ENCODE peak calls at places on chromosomes 5 and 9, in seven cellular contexts. D is pancreas; T is Right ventricle myocardium superior; V is CD4-positive, alpha-beta memory T cell; K is NK-92 treated with Interleukin-12 subunit alpha and Interleukin-12 subunit beta, amount 100 ng/mL, for 24 hours; C is NCI-H2171; Q is EL. P is an unnamed sample.
A peak's percentile ranks its signal among the peaks of the same experiment; 100 is the strongest.

GRCh38 chr5:74647096-74647495 is 6.6 kb upstream of the ENC1 start:
- DNase-seq in D (no peak), T (no peak), V (no peak), K (no peak), C (no peak), Q (no peak), P (no peak)

GRCh38 chr5:5424736-5425135 is 2.3 kb downstream of the ICE1 start:
- DNase-seq in D (no peak), T (no peak), V (no peak), K (no peak), C (no peak), Q (no peak), P (peak; percentile 38)

GRCh38 chr9:129626944-129627297 is 958 bp downstream of the NTMT1 start:
- DNase-seq in D (no peak), T (no peak), V (no peak), K (no peak), C (no peak), Q (peak; percentile 97), P (peak; percentile 78)

GRCh38 chr9:136485651-136486050 is 2.8 kb upstream of the SEC16A start:
- DNase-seq in D (peak; percentile 81), T (no peak), V (no peak), K (no peak), C (no peak), Q (no peak), P (no peak)

GRCh38 chr5:67792891-67793290 is 422.7 kb upstream of the PIK3R1 start:
- DNase-seq in D (no peak), T (peak; percentile 86), V (no peak), K (no peak), C (no peak), Q (no peak), P (no peak)

GRCh38 chr5:125011982-125012381 is 265.5 kb upstream of the ZNF608 start:
- DNase-seq in D (no peak), T (no peak), V (no peak), K (no peak), C (no peak), Q (no peak), P (no peak)

GRCh38 chr5:83029912-83030311 is 47.3 kb downstream of the TMEM167A start:
- DNase-seq in D (no peak), T (no peak), V (no peak), K (no peak), C (no peak), Q (peak; percentile 40), P (peak; percentile 47)

GRCh38 chr5:13932561-13932960 is 11.9 kb downstream of the DNAH5 start:
- DNase-seq in D (no peak), T (no peak), V (no peak), K (no peak), C (no peak), Q (no peak), P (no peak)

GRCh38 chr5:7927466-7928375 is 58.8 kb downstream of the MTRR start:
- DNase-seq in D (peak; percentile 52), T (no peak), V (peak; percentile 18), K (peak; percentile 1), C (peak; percentile 73), Q (peak; percentile 67), P (peak; percentile 65)

GRCh38 chr5:112930082-112930344 is 8.0 kb upstream of the REEP5 start:
- DNase-seq in D (no peak), T (no peak), V (peak; percentile 74), K (no peak), C (no peak), Q (no peak), P (no peak)

GRCh38 chr9:20884985-20885593 is 146.4 kb downstream of the HACD4 start:
- DNase-seq in D (no peak), T (peak; percentile 52), V (peak; percentile 50), K (peak; percentile 7), C (no peak), Q (peak; percentile 57), P (peak; percentile 8)

GRCh38 chr5:145568581-145568980 is 266.6 kb downstream of the PRELID2 start:
- DNase-seq in D (no peak), T (no peak), V (no peak), K (no peak), C (no peak), Q (peak; percentile 14), P (peak; percentile 76)

GRCh38 chr9:84226126-84226525 is 114.4 kb downstream of the SLC28A3 start:
- DNase-seq in D (no peak), T (no peak), V (no peak), K (no peak), C (no peak), Q (no peak), P (no peak)

GRCh38 chr9:138112090-138112748 is 234.6 kb downstream of the CACNA1B start:
- DNase-seq in D (no peak), T (no peak), V (no peak), K (no peak), C (no peak), Q (no peak), P (no peak)

GRCh38 chr5:29950416-29951145 is 1242.9 kb upstream of the CDH6 start:
- DNase-seq in D (no peak), T (no peak), V (no peak), K (no peak), C (no peak), Q (no peak), P (no peak)

P was measured in HT1080.